ENCODE peak calls at places on chromosomes 13 and 19, in four cellular contexts. K is T follicular helper cell, M is AG04449, X is posterior cingulate gyrus. U is an unnamed sample.

GRCh38 chr19:55442372-55443044 is 592 bp downstream of the SHISA7 start:
- DNase-seq in K (no peak), M (no peak), X (peak; percentile 26), U (no peak)

GRCh38 chr19:45817725-45818301 is 2.7 kb upstream of the RSPH6A start:
- DNase-seq in X (no peak), K (no peak), M (no peak), U (no peak)

GRCh38 chr13:50742353-50742752 is 101.1 kb downstream of the DLEU7 start:
- DNase-seq in K (no peak), X (no peak), M (no peak), U (no peak)

GRCh38 chr13:75666646-75667351 is 30.7 kb downstream of the LMO7 start:
- DNase-seq in X (no peak), M (no peak), K (no peak), U (no peak)

GRCh38 chr13:24692541-24692940 is 12.3 kb downstream of the ATP12A start:
- DNase-seq in X (no peak), M (no peak), K (no peak), U (no peak)

GRCh38 chr13:50685491-50685890 is 158.0 kb downstream of the DLEU7 start:
- DNase-seq in M (no peak), K (no peak), X (peak; percentile 70), U (no peak)

GRCh38 chr13:63614874-63615612 is 2199.4 kb upstream of the PCDH20 start:
- DNase-seq in M (no peak), K (no peak), X (no peak), U (peak; percentile 10)

GRCh38 chr13:48434203-48434602 is 21.3 kb upstream of the LPAR6 start:
- DNase-seq in M (no peak), K (no peak), X (no peak), U (no peak)

GRCh38 chr19:48713864-48714755 is 5.4 kb downstream of the MAMSTR start:
- DNase-seq in X (peak; percentile 99), K (peak; percentile 95), M (peak; percentile 93), U (peak; percentile 99)

GRCh38 chr13:112983428-112984196 is 14.6 kb downstream of the MCF2L start:
- DNase-seq in X (no peak), M (no peak), K (no peak), U (no peak)

GRCh38 chr13:38262211-38262610 is 87.4 kb upstream of the UFM1 start:
- DNase-seq in M (peak; percentile 7), K (no peak), X (no peak), U (no peak)

GRCh38 chr19:18274303-18274775 is at the start of gene IQCN:
- DNase-seq in M (no peak), X (no peak), K (no peak), U (no peak)

GRCh38 chr19:1172353-1173159 is 1.5 kb downstream of the SBNO2 start:
- DNase-seq in M (no peak), K (no peak), X (no peak), U (no peak)

GRCh38 chr13:109509154-109509905 is 277.1 kb downstream of the IRS2 start:
- DNase-seq in X (no peak), K (no peak), M (peak; percentile 33), U (peak; percentile 8)

GRCh38 chr19:461664-462551 is 1.1 kb upstream of the SHC2 start:
- DNase-seq in K (no peak), X (peak; percentile 58), M (no peak), U (no peak)

GRCh38 chr13:113589251-113589960 is 4.9 kb downstream of the TFDP1 start:
- DNase-seq in X (no peak), K (no peak), M (no peak), U (no peak)

GRCh38 chr13:27665761-27666160 is 44.1 kb downstream of the POLR1D start:
- DNase-seq in M (no peak), K (no peak), X (no peak), U (no peak)

GRCh38 chr13:99797716-99798115 is 173.9 kb downstream of the ZIC5 start:
- DNase-seq in M (no peak), K (no peak), X (no peak), U (no peak)

GRCh38 chr13:79909664-79910063 is 428.7 kb downstream of the NDFIP2 start:
- DNase-seq in K (no peak), X (no peak), M (no peak), U (no peak)

GRCh38 chr19:36051236-36051635 is 2.8 kb downstream of the THAP8 start:
- DNase-seq in X (peak; percentile 33), K (no peak), M (no peak), U (no peak)

GRCh38 chr19:10936661-10937084 is 8.1 kb downstream of the TIMM29 start:
- DNase-seq in M (peak; percentile 19), X (no peak), K (no peak), U (peak; percentile 71)

GRCh38 chr13:112704634-112705145 is 14.9 kb downstream of the ATP11A start:
- DNase-seq in K (no peak), M (no peak), X (no peak), U (no peak)

U was measured in AG04450.